ENCODE peak calls at places on chromosome 3, in five cellular contexts. A is heart left ventricle, L is IMR-90, Q is adrenal gland, V is NB4. O is an unnamed sample.

GRCh38 chr3:20110826-20111225 is 70.6 kb downstream of the KAT2B start:
- DNase-seq in A (no peak), L (no peak), Q (no peak), V (no peak), O (no peak)

GRCh38 chr3:99351097-99351496 is 287.3 kb upstream of the COL8A1 start:
- DNase-seq in A (no peak), L (no peak), Q (no peak), V (no peak), O (no peak)

GRCh38 chr3:187016639-187017345 is 86.5 kb downstream of the ST6GAL1 start:
- DNase-seq in A (no peak), L (peak; percentile 11), Q (no peak), V (peak; percentile 83), O (no peak)

GRCh38 chr3:58693929-58694850 is 27.6 kb upstream of the FAM3D start:
- DNase-seq in A (no peak), L (no peak), Q (no peak), V (no peak), O (no peak)

GRCh38 chr3:38738630-38739395 is 77.2 kb downstream of the SCN10A start:
- DNase-seq in A (no peak), L (peak; percentile 28), Q (peak; percentile 28), V (peak; percentile 53), O (no peak)

GRCh38 chr3:65785065-65785645 is 253.6 kb downstream of the MAGI1 start:
- DNase-seq in A (no peak), L (peak; percentile 80), Q (peak; percentile 11), V (peak; percentile 66), O (no peak)

GRCh38 chr3:143360244-143360643 is 240.7 kb downstream of the CHST2 start:
- DNase-seq in A (no peak), L (no peak), Q (no peak), V (no peak), O (no peak)

GRCh38 chr3:179432451-179432850 is 18.8 kb downstream of the GNB4 start:
- DNase-seq in A (no peak), L (no peak), Q (no peak), V (no peak), O (no peak)

GRCh38 chr3:171833775-171834460 is 9.2 kb upstream of the TMEM212 start:
- DNase-seq in A (no peak), L (peak; percentile 87), Q (no peak), V (peak; percentile 59), O (no peak)
- TF ChIP-seq CTCF in A (peak; percentile 46), L (peak; percentile 48), Q (peak; percentile 47), V (peak; percentile 30), O (no peak)

DNA sequence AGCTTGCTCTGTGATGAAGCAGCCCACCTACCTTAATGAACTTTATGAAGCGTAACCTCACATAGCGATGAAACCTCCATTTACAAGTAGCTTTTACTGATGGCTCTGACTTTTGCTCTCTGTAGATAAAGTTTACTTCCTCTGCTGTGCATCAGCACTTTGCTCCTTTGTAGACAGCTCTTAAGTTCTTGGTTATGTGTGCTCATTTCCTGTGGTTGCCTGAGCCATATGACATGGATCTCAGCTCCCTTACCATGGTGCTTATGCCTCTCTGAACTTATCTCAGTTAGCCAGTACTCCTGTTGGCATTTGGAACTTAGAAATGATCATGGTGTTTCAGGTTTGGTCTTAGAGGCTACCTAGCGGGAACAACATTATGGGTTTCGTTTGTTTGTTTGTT is 7.8 kb downstream of the MFSD1 start:
- DNase-seq in A (no peak), L (peak; percentile 37), Q (no peak), V (peak; percentile 90), O (no peak)
- TF ChIP-seq POLR2A in A (no peak), L (no peak), Q (no peak), V (no peak), O (no peak)

DNA sequence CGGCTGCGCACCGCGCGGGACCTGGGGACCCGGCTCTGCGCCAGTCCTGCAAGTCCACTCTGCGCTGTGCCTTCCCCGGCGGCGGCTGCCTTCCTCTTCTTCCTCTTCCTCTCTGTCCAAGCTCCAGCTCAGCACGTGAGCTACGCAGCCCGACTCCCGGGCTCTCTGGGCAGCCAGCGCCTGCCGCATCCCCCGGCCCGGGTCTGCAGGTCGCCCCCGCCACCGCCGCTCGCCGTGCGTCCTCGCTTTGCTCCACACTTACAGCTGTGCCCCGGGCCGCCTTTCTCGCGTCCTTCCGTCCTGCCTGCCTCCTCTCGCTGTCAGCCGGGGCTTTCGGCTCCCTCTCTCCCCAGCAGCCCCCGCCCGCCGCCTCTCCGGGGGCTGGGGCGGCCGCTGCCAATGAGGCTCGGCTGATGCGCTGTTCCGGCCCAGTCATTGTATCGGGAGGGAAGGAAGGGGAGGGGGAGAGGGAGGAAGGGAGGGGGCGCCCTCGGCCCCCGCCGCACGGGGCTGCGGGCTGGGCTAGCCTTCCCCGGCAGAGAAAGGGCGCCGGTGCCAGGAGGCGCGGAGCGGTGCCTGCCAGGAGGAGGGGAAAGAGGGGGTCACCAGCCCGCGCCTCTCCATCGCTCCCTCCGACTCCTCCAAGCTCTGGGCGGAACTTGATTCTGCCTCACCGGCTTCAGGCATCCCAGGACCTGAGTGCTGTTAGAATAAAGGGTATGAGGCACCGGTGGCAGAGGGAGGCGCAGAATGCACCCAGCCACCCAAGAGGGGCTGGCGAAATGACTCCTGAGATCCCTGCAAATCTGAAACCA is 156.6 kb upstream of the FRMD4B start:
- DNase-seq in A (peak; percentile 70), L (no peak), Q (no peak), V (no peak), O (peak; percentile 88)
- TF ChIP-seq CTCF in A (no peak), L (no peak), Q (no peak), V (no peak), O (no peak)

DNA sequence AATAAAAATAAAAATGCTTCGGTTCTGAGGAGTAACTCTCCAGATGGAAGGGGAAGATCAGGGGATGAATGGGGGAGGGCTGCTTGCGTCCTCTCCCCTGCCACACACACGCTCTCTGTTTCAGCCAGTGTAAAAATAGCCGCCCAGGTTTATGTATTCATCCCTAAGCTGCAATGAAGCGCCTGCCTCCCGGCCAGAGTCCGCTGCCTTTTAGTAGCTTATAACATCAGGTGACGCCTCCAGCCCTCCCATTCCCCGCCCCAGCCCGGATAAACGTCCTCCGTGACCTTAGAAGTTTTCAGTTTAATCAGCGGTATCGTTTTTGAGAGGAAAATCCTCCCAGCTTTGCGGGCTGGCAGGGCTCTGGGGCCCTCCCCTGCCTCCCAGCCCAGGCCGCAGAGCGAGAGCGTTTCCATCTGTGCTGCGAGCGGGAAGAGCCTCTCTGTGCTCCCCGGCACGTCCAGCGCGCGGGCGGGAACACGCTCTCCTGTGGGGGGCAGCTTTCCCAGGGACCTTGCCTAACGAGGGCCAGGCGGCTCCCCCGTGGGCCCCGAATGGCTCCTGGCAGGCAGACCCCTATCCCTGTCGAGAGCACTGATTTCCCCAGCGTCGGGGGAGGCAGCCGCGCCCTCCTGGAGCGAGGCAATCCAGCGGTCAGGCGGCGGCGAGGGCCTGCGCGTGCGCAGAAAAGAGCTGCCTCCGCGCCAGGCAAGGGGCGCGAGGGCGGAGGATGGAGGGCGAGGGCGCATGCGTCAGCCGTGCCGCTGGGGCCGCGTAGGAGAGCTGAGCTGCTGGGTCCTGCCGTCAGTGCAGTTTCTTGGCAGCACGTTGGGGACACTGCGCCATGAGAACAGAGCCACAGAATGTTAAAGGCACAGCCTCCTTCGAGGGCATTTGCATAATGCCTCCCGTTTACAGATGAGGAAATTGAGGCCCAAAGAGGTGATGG is 71.2 kb downstream of the CCNL1 start:
- DNase-seq in A (peak; percentile 99), L (peak; percentile 94), Q (peak; percentile 96), V (peak; percentile 93), O (peak; percentile 99)
- TF ChIP-seq POLR2A in A (peak; percentile 1), L (peak; percentile 87), Q (peak; percentile 90), V (no peak), O (peak; percentile 66)